ENCODE peak calls at places on chromosomes 5 and 9, in nine cellular contexts. O is A549, A is body of pancreas, H is transverse colon, I is spleen, Z is uterus, N is esophagus muscularis mucosa, F is suprapubic skin, V is stomach. B is an unnamed sample.

GRCh38 chr9:128322342-128323191 is at the start of the genes COQ4 and TRUB2:
- DNase-seq in O (peak), A (peak), H (peak), I (peak), Z (peak), N (peak), F (peak), V (peak), B (peak)

GRCh38 chr5:103435136-103435914 is 127.3 kb downstream of the NUDT12 start:
- DNase-seq in O (no peak), A (no peak), H (no peak), I (no peak), Z (no peak), N (no peak), F (no peak), V (no peak), B (no peak)

GRCh38 chr5:127830829-127831598 is 127.8 kb downstream of the CCDC192 start:
- DNase-seq in O (no peak), A (no peak), H (no peak), I (no peak), Z (no peak), N (no peak), F (no peak), V (no peak), B (no peak)

GRCh38 chr5:141835928-141836667 is 42.1 kb downstream of the PCDH1 start:
- DNase-seq in O (no peak), A (no peak), H (no peak), I (no peak), Z (peak), N (no peak), F (no peak), V (no peak), B (no peak)

GRCh38 chr9:27460225-27461023 is 63.7 kb upstream of the IFNK start:
- DNase-seq in O (peak), A (no peak), H (no peak), I (no peak), Z (no peak), N (peak), F (no peak), V (no peak), B (peak)

GRCh38 chr5:67244345-67244793 is 47.8 kb upstream of the CD180 start:
- DNase-seq in O (no peak), A (peak), H (no peak), I (no peak), Z (no peak), N (no peak), F (no peak), V (no peak), B (no peak)

GRCh38 chr5:165209101-165209727 is 1703.8 kb downstream of the MAT2B start:
- DNase-seq in O (peak), A (no peak), H (no peak), I (no peak), Z (no peak), N (no peak), F (no peak), V (no peak), B (peak)

GRCh38 chr5:16528382-16528849 is 62.8 kb upstream of the ZNF622 start:
- DNase-seq in O (no peak), A (no peak), H (no peak), I (no peak), Z (no peak), N (no peak), F (no peak), V (no peak), B (no peak)

GRCh38 chr5:72608922-72609321 is 101.7 kb upstream of the ZNF366 start:
- DNase-seq in O (no peak), A (no peak), H (no peak), I (no peak), Z (no peak), N (no peak), F (no peak), V (no peak), B (no peak)

GRCh38 chr5:430214-430925 is 12.6 kb upstream of the EXOC3 start:
- DNase-seq in O (no peak), A (no peak), H (no peak), I (peak), Z (no peak), N (no peak), F (no peak), V (peak), B (no peak)

GRCh38 chr5:106940986-106941385 is 729.8 kb downstream of the EFNA5 start:
- DNase-seq in O (peak), A (peak), H (no peak), I (no peak), Z (no peak), N (no peak), F (no peak), V (peak), B (no peak)

GRCh38 chr5:42808888-42809611 is 2.6 kb downstream of the SELENOP start:
- DNase-seq in O (no peak), A (no peak), H (no peak), I (no peak), Z (no peak), N (no peak), F (no peak), V (no peak), B (no peak)

GRCh38 chr9:98686961-98687855 is 21.5 kb downstream of the GABBR2 start:
- DNase-seq in O (no peak), A (no peak), H (no peak), I (no peak), Z (no peak), N (no peak), F (no peak), V (no peak), B (no peak)

GRCh38 chr5:63127054-63127453 is 548.4 kb downstream of the LRRC70 start:
- DNase-seq in O (no peak), A (no peak), H (no peak), I (no peak), Z (no peak), N (no peak), F (no peak), V (no peak), B (no peak)

GRCh38 chr5:115685966-115686691 is 60.3 kb upstream of the TMED7 start:
- DNase-seq in O (no peak), A (peak), H (no peak), I (no peak), Z (peak), N (no peak), F (no peak), V (no peak), B (no peak)

GRCh38 chr9:136232964-136233363 is 12.6 kb downstream of the QSOX2 start:
- DNase-seq in O (no peak), A (no peak), H (no peak), I (no peak), Z (no peak), N (no peak), F (no peak), V (no peak), B (no peak)

GRCh38 chr9:111525056-111525977 is at the start of gene ZNF483:
- DNase-seq in O (peak), A (peak), H (peak), I (peak), Z (peak), N (no peak), F (no peak), V (peak), B (peak)

DNA sequence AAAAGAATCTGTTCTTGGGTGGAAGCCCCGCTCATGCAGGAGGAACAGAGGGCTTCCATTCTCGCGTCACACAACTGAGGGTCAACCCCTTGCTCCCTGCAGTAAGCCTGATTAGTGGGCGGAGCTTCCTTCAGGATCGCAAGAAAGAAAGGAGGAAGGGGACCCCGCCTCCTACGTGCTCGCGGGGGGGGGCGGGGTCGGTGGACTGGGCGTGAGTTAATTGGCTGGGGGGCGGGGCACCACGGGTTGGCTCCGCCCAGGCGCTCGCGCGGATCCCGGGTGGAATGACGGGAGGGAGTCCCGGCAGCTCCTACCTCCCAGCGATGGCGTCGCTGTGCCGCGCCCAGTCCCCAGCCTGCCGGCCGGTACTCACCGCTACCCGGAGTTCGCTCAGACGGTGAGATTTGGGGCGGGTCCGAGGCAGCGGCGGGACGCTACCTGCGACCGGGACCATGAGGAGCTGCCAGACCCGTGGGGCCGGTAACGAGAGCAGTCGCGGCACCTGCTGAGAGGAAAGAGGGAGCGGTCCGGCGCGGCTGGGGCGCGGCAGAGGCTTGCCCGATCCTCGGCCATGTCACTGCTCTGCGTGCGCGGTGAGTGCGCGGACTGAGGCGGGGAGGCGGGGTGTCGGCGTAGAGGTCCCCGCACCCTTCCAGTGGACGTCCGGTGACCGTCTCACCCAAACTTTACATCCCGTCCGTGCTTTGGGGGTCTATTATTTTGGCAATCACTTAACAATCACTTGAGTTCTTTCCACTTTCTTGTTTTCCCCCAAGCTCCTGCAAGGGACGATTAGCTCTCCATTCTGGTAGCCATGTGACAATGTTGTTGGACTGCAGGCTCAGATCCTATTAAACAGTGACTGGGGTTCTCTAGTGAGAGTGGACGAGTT is at the start of gene UNC13B:
- DNase-seq in O (peak), A (peak), H (peak), I (peak), Z (peak), N (peak), F (peak), V (peak), B (peak)
- TF ChIP-seq POLR2A in O (peak), A (peak), H (peak), I (no peak), Z (peak), N (peak), F (no peak), V (peak), B (no peak)

GRCh38 chr9:77616191-77616590 is 31.9 kb downstream of the GNA14 start:
- DNase-seq in O (no peak), A (no peak), H (no peak), I (no peak), Z (no peak), N (no peak), F (no peak), V (no peak), B (no peak)

GRCh38 chr9:77614671-77615070 is 33.5 kb downstream of the GNA14 start:
- DNase-seq in O (no peak), A (no peak), H (no peak), I (no peak), Z (no peak), N (no peak), F (no peak), V (no peak), B (no peak)
- TF ChIP-seq POLR2A in O (no peak), A (no peak), H (no peak), I (no peak), Z (no peak), N (no peak), F (no peak), V (no peak), B (no peak)

GRCh38 chr9:71638627-71639026 is 129.7 kb downstream of the CEMIP2 start:
- DNase-seq in O (no peak), A (peak), H (peak), I (no peak), Z (peak), N (peak), F (no peak), V (no peak), B (peak)
- TF ChIP-seq POLR2A in O (no peak), A (no peak), H (no peak), I (no peak), Z (no peak), N (no peak), F (no peak), V (no peak), B (no peak)

DNA sequence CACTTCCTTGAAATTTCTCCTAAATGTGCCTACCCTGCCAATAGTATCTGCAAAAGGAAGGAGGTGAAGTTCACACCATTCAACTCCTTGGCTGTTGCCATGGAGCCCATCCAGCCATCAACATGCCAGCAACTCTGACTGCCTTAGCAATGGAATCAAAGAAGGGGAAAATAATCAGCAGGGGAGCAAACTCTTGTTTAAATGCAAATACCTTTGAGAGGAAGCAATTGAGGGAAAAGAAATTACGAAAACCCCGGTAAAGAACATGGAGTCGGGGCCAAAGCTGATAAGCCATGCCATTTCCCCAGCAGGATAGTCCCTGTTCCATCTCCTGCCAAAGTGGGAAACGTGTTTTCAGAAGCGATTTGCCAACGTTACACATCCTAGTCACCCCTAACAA is 69.0 kb downstream of the MFAP3 start:
- DNase-seq in O (no peak), A (no peak), H (no peak), I (no peak), Z (no peak), N (no peak), F (no peak), V (no peak), B (no peak)
- TF ChIP-seq POLR2A in O (no peak), A (no peak), H (no peak), I (no peak), Z (no peak), N (no peak), F (no peak), V (no peak), B (no peak)

GRCh38 chr5:150000261-150000989 is at the start of the genes HMGXB3 and TIGD6:
- DNase-seq in O (peak), A (peak), H (peak), I (peak), Z (peak), N (peak), F (peak), V (peak), B (peak)
- TF ChIP-seq POLR2A in O (peak), A (peak), H (peak), I (peak), Z (peak), N (peak), F (peak), V (no peak), B (peak)

GRCh38 chr5:1470762-1471211 is 25.5 kb upstream of the SLC6A3 start:
- DNase-seq in O (no peak), A (peak), H (no peak), I (peak), Z (no peak), N (no peak), F (peak), V (peak), B (no peak)

GRCh38 chr5:1468247-1468612 is 23.0 kb upstream of the SLC6A3 start:
- DNase-seq in O (no peak), A (peak), H (no peak), I (no peak), Z (no peak), N (no peak), F (peak), V (no peak), B (peak)

GRCh38 chr5:1466631-1467265 is 21.5 kb upstream of the SLC6A3 start:
- DNase-seq in O (no peak), A (peak), H (no peak), I (peak), Z (no peak), N (no peak), F (peak), V (no peak), B (no peak)

GRCh38 chr5:1467341-1468246 is 22.4 kb upstream of the SLC6A3 start:
- DNase-seq in O (no peak), A (peak), H (no peak), I (peak), Z (no peak), N (no peak), F (peak), V (no peak), B (no peak)

GRCh38 chr5:1468629-1469527 is 23.6 kb upstream of the SLC6A3 start:
- DNase-seq in O (no peak), A (peak), H (no peak), I (peak), Z (no peak), N (no peak), F (peak), V (no peak), B (no peak)
- TF ChIP-seq POLR2A in O (no peak), A (no peak), H (no peak), I (no peak), Z (no peak), N (no peak), F (no peak), V (no peak), B (no peak)